ENCODE peak calls at places on chromosomes 2 and 18, in eight cellular contexts. F is fibroblast of pulmonary artery, W is mucosa of descending colon, T is tibial artery, O is neural crest cell, A is progenitor cell of endocrine pancreas, S is GM20000, I is cardiac fibroblast. Q is an unnamed sample.

GRCh38 chr18:7601249-7601620 is 34.1 kb downstream of the PTPRM start:
- DNase-seq in F (peak; percentile 57), W (no peak), T (no peak), O (no peak), A (no peak), S (no peak), I (peak; percentile 26), Q (no peak)

GRCh38 chr2:190462611-190463010 is 54.5 kb downstream of the MFSD6 start:
- DNase-seq in F (no peak), W (no peak), T (no peak), O (no peak), A (no peak), S (no peak), I (no peak), Q (no peak)

GRCh38 chr2:190996338-190996946 is 17.5 kb downstream of the STAT1 start:
- DNase-seq in F (peak; percentile 56), W (no peak), T (no peak), O (no peak), A (no peak), S (peak; percentile 37), I (peak; percentile 50), Q (peak; percentile 49)

GRCh38 chr2:132550285-132550684 is 119.7 kb downstream of the LYPD1 start:
- DNase-seq in F (no peak), W (no peak), T (no peak), O (no peak), A (no peak), S (no peak), I (peak; percentile 4), Q (no peak)

GRCh38 chr2:10787176-10787968 is 25.2 kb downstream of the PDIA6 start:
- DNase-seq in F (no peak), W (no peak), T (no peak), O (no peak), A (no peak), S (peak; percentile 45), I (no peak), Q (no peak)

GRCh38 chr2:217393585-217394032 is 533.7 kb upstream of the TNP1 start:
- DNase-seq in F (peak; percentile 78), W (peak; percentile 49), T (peak; percentile 79), O (no peak), A (no peak), S (no peak), I (peak; percentile 87), Q (no peak)

GRCh38 chr18:62616331-62616805 is 93.5 kb downstream of the ZCCHC2 start:
- DNase-seq in F (no peak), W (no peak), T (no peak), O (no peak), A (no peak), S (no peak), I (peak; percentile 52), Q (no peak)

GRCh38 chr2:108215794-108216211 is 24.0 kb upstream of the SULT1C3 start:
- DNase-seq in F (peak; percentile 41), W (peak; percentile 45), T (peak; percentile 20), O (no peak), A (no peak), S (peak; percentile 19), I (peak; percentile 8), Q (no peak)

GRCh38 chr2:234595829-234596228 is 98.9 kb upstream of the ARL4C start:
- DNase-seq in F (no peak), W (no peak), T (no peak), O (no peak), A (no peak), S (no peak), I (peak; percentile 4), Q (no peak)

GRCh38 chr2:96762529-96763253 is 2.0 kb downstream of the CNNM4 start:
- DNase-seq in F (no peak), W (no peak), T (no peak), O (no peak), A (no peak), S (peak; percentile 48), I (peak; percentile 22), Q (no peak)

GRCh38 chr2:209771474-209772292 is at the start of gene UNC80:
- DNase-seq in F (peak; percentile 63), W (peak; percentile 44), T (peak; percentile 30), O (peak; percentile 89), A (peak; percentile 93), S (peak; percentile 62), I (peak; percentile 72), Q (peak; percentile 37)

GRCh38 chr18:12278153-12278764 is 24.1 kb downstream of the CIDEA start:
- DNase-seq in F (peak; percentile 26), W (no peak), T (no peak), O (no peak), A (no peak), S (no peak), I (no peak), Q (no peak)

GRCh38 chr2:48915884-48916283 is 160.4 kb upstream of the LHCGR start:
- DNase-seq in F (no peak), W (no peak), T (no peak), O (no peak), A (no peak), S (no peak), I (no peak), Q (no peak)

GRCh38 chr2:48914477-48915077 is 159.1 kb upstream of the LHCGR start:
- DNase-seq in F (no peak), W (no peak), T (no peak), O (no peak), A (no peak), S (no peak), I (no peak), Q (no peak)

GRCh38 chr2:48915227-48915626 is 159.7 kb upstream of the LHCGR start:
- DNase-seq in F (no peak), W (no peak), T (no peak), O (no peak), A (no peak), S (no peak), I (no peak), Q (no peak)

GRCh38 chr2:48906640-48907039 is 151.1 kb upstream of the LHCGR start:
- DNase-seq in F (no peak), W (no peak), T (peak; percentile 28), O (no peak), A (no peak), S (no peak), I (no peak), Q (no peak)

DNA sequence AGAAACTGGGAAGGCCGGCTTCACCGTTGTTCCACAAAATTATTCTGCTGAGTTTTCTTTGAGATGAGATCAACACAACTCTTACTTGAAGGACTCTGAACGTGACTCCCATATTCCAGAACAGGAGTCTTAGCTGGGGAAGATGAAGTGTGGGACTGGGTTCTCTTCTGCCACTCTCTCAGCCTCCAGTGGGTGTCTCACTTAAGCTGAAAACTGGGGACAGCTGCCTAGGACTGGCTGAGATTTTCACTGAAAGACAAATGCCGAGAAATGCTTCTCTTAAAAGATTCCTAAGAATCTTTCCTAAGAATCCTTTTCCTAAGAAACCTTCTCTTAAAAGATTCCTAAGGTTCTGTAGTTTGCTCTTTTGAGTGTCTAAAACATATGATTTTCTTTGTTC is 156.6 kb upstream of the LHCGR start:
- DNase-seq in F (no peak), W (no peak), T (no peak), O (no peak), A (no peak), S (no peak), I (no peak), Q (no peak)
- TF ChIP-seq CTCF in F (no peak), W (no peak), T (no peak), O (peak; percentile 19), A (peak; percentile 13), S (no peak), I (no peak), Q (peak; percentile 16)

GRCh38 chr2:120958623-120959366 is 223.1 kb downstream of the GLI2 start:
- DNase-seq in F (no peak), W (no peak), T (no peak), O (peak; percentile 39), A (no peak), S (no peak), I (no peak), Q (no peak)
- TF ChIP-seq CTCF in F (peak; percentile 38), W (no peak), T (peak; percentile 17), O (peak; percentile 38), A (peak; percentile 21), S (no peak), I (peak; percentile 43), Q (peak; percentile 18)

DNA sequence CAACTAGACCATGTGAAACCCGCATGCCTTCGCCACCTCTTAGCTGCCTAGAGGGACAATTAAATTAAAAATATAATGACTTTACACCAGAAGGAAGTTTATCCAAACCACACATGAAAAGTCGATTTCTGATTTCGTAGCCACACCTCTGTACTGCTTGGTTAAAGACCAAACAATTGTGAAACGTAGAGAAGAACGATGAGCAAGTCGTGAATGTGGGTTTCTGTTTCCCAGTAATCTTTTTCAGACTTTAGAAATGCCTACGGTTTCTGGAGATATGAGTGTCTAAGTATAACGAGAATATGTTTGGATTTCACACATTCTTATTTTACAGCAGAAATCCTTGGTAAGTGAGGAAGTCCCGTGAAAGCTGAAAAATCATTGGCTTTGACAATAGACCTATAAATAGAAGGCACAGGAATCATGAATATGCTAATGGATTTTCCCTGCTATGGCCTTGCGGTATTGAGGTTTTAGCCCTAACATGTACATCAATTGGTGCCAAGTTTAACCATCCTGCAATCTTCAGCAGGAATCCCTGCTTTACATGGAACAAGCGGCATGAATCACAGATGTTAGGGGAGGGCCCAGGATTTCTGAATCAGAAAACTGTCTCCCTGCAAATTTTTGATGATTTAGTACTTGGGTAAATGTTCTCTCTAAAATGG is 105.6 kb downstream of the TTC32 start:
- DNase-seq in F (peak; percentile 29), W (no peak), T (no peak), O (no peak), A (no peak), S (no peak), I (peak; percentile 49), Q (no peak)
- TF ChIP-seq CTCF in F (no peak), W (no peak), T (no peak), O (no peak), A (no peak), S (no peak), I (no peak), Q (no peak)

GRCh38 chr18:45025108-45025471 is 344.4 kb downstream of the SETBP1 start:
- DNase-seq in F (no peak), W (no peak), T (no peak), O (no peak), A (no peak), S (no peak), I (no peak), Q (no peak)

GRCh38 chr18:45026162-45026561 is 345.5 kb downstream of the SETBP1 start:
- DNase-seq in F (no peak), W (no peak), T (no peak), O (no peak), A (no peak), S (no peak), I (no peak), Q (no peak)

GRCh38 chr18:45019469-45019868 is 338.8 kb downstream of the SETBP1 start:
- DNase-seq in F (no peak), W (no peak), T (no peak), O (no peak), A (no peak), S (no peak), I (no peak), Q (no peak)

DNA sequence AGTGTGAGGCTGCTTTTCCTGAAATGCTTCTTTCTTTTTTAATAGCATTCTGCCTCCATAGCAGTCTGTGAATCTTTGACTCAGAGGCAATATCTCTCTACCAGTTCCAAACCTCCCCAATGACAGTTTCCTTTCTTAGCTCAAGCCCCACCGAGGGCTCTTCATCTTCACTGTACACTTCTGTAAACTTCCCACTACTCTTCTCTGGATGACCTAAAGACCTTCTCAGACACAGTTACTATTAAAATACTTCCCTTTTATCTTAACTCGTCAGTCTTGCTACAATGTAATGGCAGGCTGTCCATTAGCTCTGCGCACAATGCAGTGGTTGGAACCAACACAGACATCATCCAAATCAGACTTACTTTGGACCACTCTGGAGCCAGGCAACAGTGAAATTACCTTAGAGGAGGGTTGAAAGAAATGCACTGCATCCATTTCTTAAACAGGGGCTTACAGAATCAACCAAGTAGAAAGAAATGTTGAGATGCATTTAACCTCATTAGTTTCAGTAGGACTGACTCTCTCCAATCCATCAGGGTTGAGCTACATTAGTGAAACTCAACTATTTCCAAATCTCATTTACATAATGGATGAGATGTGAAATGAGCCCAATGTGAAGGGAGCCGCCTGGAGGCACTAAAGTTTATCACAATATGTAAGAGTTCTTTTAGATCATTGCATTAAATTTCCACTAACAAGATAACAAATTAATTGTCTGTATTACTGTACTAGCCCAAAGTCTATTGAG is 343.8 kb downstream of the SETBP1 start:
- DNase-seq in F (no peak), W (no peak), T (no peak), O (no peak), A (no peak), S (no peak), I (no peak), Q (no peak)
- TF ChIP-seq CTCF in F (no peak), W (no peak), T (no peak), O (no peak), A (no peak), S (no peak), I (no peak), Q (no peak)